ENCODE peak calls at places on chromosomes 1 and 21, in six cellular contexts. One of them, this sample, is unnamed.
A peak's percentile ranks its signal among the peaks of the same experiment; 100 is the strongest.

GRCh38 chr1:232682248-232682647 is 52.3 kb upstream of the SIPA1L2 start:
- DNase-seq in lower lobe of right lung: no peak
- DNase-seq in uterus: no peak
- DNase-seq in iPS DF 6.9: no peak
- DNase-seq in pancreas: no peak
- DNase-seq in endothelial cell of umbilical vein: no peak
- DNase-seq in this sample: no peak

GRCh38 chr1:23984417-23985186 is 4.5 kb upstream of the SRSF10 start:
- DNase-seq in lower lobe of right lung: no peak
- DNase-seq in uterus: no peak
- DNase-seq in iPS DF 6.9: no peak
- DNase-seq in pancreas: no peak
- DNase-seq in endothelial cell of umbilical vein: peak; percentile 87
- DNase-seq in this sample: no peak

GRCh38 chr1:15475737-15476314 is at the start of gene CELA2B:
- DNase-seq in lower lobe of right lung: no peak
- DNase-seq in uterus: no peak
- DNase-seq in iPS DF 6.9: no peak
- DNase-seq in pancreas: no peak
- DNase-seq in endothelial cell of umbilical vein: no peak
- DNase-seq in this sample: peak; percentile 17

GRCh38 chr21:42513151-42513984 is at the start of gene SLC37A1:
- DNase-seq in lower lobe of right lung: peak; percentile 62
- DNase-seq in uterus: no peak
- DNase-seq in iPS DF 6.9: no peak
- DNase-seq in pancreas: peak; percentile 79
- DNase-seq in endothelial cell of umbilical vein: no peak
- DNase-seq in this sample: no peak

GRCh38 chr1:31575373-31576140 is 758 bp upstream of the TINAGL1 start:
- DNase-seq in lower lobe of right lung: peak; percentile 75
- DNase-seq in uterus: no peak
- DNase-seq in iPS DF 6.9: no peak
- DNase-seq in pancreas: no peak
- DNase-seq in endothelial cell of umbilical vein: no peak
- DNase-seq in this sample: no peak

GRCh38 chr1:63847308-63847910 is 73.6 kb downstream of the ROR1 start:
- DNase-seq in lower lobe of right lung: no peak
- DNase-seq in uterus: no peak
- DNase-seq in iPS DF 6.9: no peak
- DNase-seq in pancreas: no peak
- DNase-seq in endothelial cell of umbilical vein: no peak
- DNase-seq in this sample: no peak

GRCh38 chr1:25037174-25038074 is 107.3 kb upstream of the RUNX3 start:
- DNase-seq in lower lobe of right lung: no peak
- DNase-seq in uterus: no peak
- DNase-seq in iPS DF 6.9: peak; percentile 33
- DNase-seq in pancreas: no peak
- DNase-seq in endothelial cell of umbilical vein: peak; percentile 19
- DNase-seq in this sample: no peak

GRCh38 chr1:26336477-26337205 is 17.3 kb downstream of the CRYBG2 start:
- DNase-seq in lower lobe of right lung: peak; percentile 93
- DNase-seq in uterus: peak; percentile 42
- DNase-seq in iPS DF 6.9: no peak
- DNase-seq in pancreas: peak; percentile 97
- DNase-seq in endothelial cell of umbilical vein: no peak
- DNase-seq in this sample: peak; percentile 88

GRCh38 chr1:2204384-2205190 is 10.0 kb upstream of the FAAP20 start:
- DNase-seq in lower lobe of right lung: peak; percentile 88
- DNase-seq in uterus: peak; percentile 86
- DNase-seq in iPS DF 6.9: no peak
- DNase-seq in pancreas: peak; percentile 91
- DNase-seq in endothelial cell of umbilical vein: peak; percentile 70
- DNase-seq in this sample: peak; percentile 96

GRCh38 chr1:180234369-180235076 is 4.5 kb downstream of the LHX4 start:
- DNase-seq in lower lobe of right lung: peak; percentile 45
- DNase-seq in uterus: no peak
- DNase-seq in iPS DF 6.9: no peak
- DNase-seq in pancreas: peak; percentile 69
- DNase-seq in endothelial cell of umbilical vein: no peak
- DNase-seq in this sample: peak; percentile 73

GRCh38 chr1:48870596-48870995 is 93.9 kb upstream of the BEND5 start:
- DNase-seq in lower lobe of right lung: no peak
- DNase-seq in uterus: no peak
- DNase-seq in iPS DF 6.9: no peak
- DNase-seq in pancreas: no peak
- DNase-seq in endothelial cell of umbilical vein: no peak
- DNase-seq in this sample: no peak

GRCh38 chr1:34412597-34413392 is 236.1 kb downstream of the C1orf94 start:
- DNase-seq in lower lobe of right lung: no peak
- DNase-seq in uterus: no peak
- DNase-seq in iPS DF 6.9: no peak
- DNase-seq in pancreas: no peak
- DNase-seq in endothelial cell of umbilical vein: no peak
- DNase-seq in this sample: no peak

GRCh38 chr1:231162970-231163830 is 1.3 kb downstream of the TRIM67 start:
- DNase-seq in lower lobe of right lung: no peak
- DNase-seq in uterus: no peak
- DNase-seq in iPS DF 6.9: no peak
- DNase-seq in pancreas: peak; percentile 63
- DNase-seq in endothelial cell of umbilical vein: no peak
- DNase-seq in this sample: no peak

GRCh38 chr21:31706562-31706961 is 25.4 kb downstream of the SCAF4 start:
- DNase-seq in lower lobe of right lung: no peak
- DNase-seq in uterus: no peak
- DNase-seq in iPS DF 6.9: no peak
- DNase-seq in pancreas: no peak
- DNase-seq in endothelial cell of umbilical vein: no peak
- DNase-seq in this sample: no peak

GRCh38 chr1:241240084-241240483 is 116.9 kb downstream of the RGS7 start:
- DNase-seq in lower lobe of right lung: no peak
- DNase-seq in uterus: no peak
- DNase-seq in iPS DF 6.9: no peak
- DNase-seq in pancreas: no peak
- DNase-seq in endothelial cell of umbilical vein: no peak
- DNase-seq in this sample: no peak

GRCh38 chr21:19767546-19767945 is 1230.7 kb upstream of the NCAM2 start:
- DNase-seq in lower lobe of right lung: no peak
- DNase-seq in uterus: no peak
- DNase-seq in iPS DF 6.9: no peak
- DNase-seq in pancreas: no peak
- DNase-seq in endothelial cell of umbilical vein: peak; percentile 44
- DNase-seq in this sample: no peak

DNA sequence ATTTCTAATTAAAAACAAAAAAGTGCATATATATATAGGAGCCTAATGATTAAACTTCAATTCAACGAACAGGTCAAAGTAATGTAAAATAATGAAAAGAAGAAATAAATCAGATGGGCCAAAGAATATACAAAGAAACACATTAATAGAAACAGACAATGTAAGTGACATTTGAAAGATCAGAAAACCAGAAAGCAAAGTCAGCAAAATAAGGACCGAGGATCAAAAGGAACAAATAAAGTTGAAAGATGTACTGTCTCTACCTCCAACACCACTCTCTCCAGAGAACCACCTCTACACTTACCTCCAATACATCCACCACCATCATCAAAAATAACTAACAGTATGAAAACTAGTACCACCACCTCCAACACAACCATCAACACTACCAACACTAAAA is 1226.3 kb upstream of the NCAM2 start:
- DNase-seq in lower lobe of right lung: no peak
- DNase-seq in uterus: no peak
- DNase-seq in iPS DF 6.9: no peak
- DNase-seq in pancreas: no peak
- DNase-seq in endothelial cell of umbilical vein: no peak
- DNase-seq in this sample: no peak
- H3K4me1 ChIP-seq in lower lobe of right lung: no peaks in the 10 kb centered on the region
- H3K4me1 ChIP-seq in uterus: no peaks in the 10 kb centered on the region
- H3K4me1 ChIP-seq in iPS DF 6.9: no peaks in the 10 kb centered on the region
- H3K4me1 ChIP-seq in pancreas: no peaks in the 10 kb centered on the region
- H3K4me1 ChIP-seq in endothelial cell of umbilical vein: no peaks in the 10 kb centered on the region
- H3K4me1 ChIP-seq in this sample: no peaks in the 10 kb centered on the region

DNA sequence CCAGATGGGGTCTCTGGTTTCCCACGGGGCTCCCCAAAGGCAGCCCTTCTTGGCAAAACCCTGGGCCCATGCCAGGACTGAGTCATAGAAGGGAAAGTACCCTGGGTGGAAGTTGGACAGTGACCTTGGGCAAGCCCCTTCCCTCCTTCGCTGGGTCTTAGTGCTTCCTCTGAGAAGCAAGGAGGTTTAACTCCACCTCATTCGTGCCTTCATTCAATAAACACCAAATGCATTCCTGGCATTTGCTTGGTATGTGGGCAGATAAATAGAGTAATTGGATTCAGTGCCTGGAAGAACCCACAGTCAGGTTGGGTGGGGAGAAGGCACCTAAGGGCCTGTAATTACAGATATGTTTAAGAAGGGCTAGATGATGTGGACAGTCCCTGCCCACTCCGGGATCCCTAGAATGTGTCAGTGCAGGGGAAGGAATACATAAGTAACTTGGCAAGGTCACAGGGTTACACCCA is 36.3 kb upstream of the CITED4 start:
- DNase-seq in lower lobe of right lung: no peak
- DNase-seq in uterus: no peak
- DNase-seq in iPS DF 6.9: no peak
- DNase-seq in pancreas: no peak
- DNase-seq in endothelial cell of umbilical vein: peak; percentile 74
- DNase-seq in this sample: no peak
- H3K4me1 ChIP-seq in lower lobe of right lung: peaks cover 17% of the 10 kb centered on the region
- H3K4me1 ChIP-seq in uterus: no peaks in the 10 kb centered on the region
- H3K4me1 ChIP-seq in iPS DF 6.9: peaks cover 5% of the 10 kb centered on the region
- H3K4me1 ChIP-seq in pancreas: peaks cover 10% of the 10 kb centered on the region
- H3K4me1 ChIP-seq in endothelial cell of umbilical vein: peaks cover 14% of the 10 kb centered on the region
- H3K4me1 ChIP-seq in this sample: peaks cover 3% of the 10 kb centered on the region

GRCh38 chr1:54519709-54520108 is 28.3 kb upstream of the ACOT11 start:
- DNase-seq in lower lobe of right lung: no peak
- DNase-seq in uterus: no peak
- DNase-seq in iPS DF 6.9: no peak
- DNase-seq in pancreas: no peak
- DNase-seq in endothelial cell of umbilical vein: no peak
- DNase-seq in this sample: no peak
- H3K4me1 ChIP-seq in lower lobe of right lung: no peaks in the 10 kb centered on the region
- H3K4me1 ChIP-seq in uterus: no peaks in the 10 kb centered on the region
- H3K4me1 ChIP-seq in iPS DF 6.9: no peaks in the 10 kb centered on the region
- H3K4me1 ChIP-seq in pancreas: no peaks in the 10 kb centered on the region
- H3K4me1 ChIP-seq in endothelial cell of umbilical vein: no peaks in the 10 kb centered on the region
- H3K4me1 ChIP-seq in this sample: no peaks in the 10 kb centered on the region

GRCh38 chr1:243731301-243731891 is 118.6 kb downstream of the AKT3 start:
- DNase-seq in lower lobe of right lung: no peak
- DNase-seq in uterus: no peak
- DNase-seq in iPS DF 6.9: no peak
- DNase-seq in pancreas: no peak
- DNase-seq in endothelial cell of umbilical vein: peak; percentile 32
- DNase-seq in this sample: peak; percentile 73

GRCh38 chr1:243728192-243728570 is 121.9 kb downstream of the AKT3 start:
- DNase-seq in lower lobe of right lung: no peak
- DNase-seq in uterus: no peak
- DNase-seq in iPS DF 6.9: no peak
- DNase-seq in pancreas: no peak
- DNase-seq in endothelial cell of umbilical vein: no peak
- DNase-seq in this sample: no peak

GRCh38 chr1:243731974-243732373 is 118.1 kb downstream of the AKT3 start:
- DNase-seq in lower lobe of right lung: no peak
- DNase-seq in uterus: no peak
- DNase-seq in iPS DF 6.9: no peak
- DNase-seq in pancreas: no peak
- DNase-seq in endothelial cell of umbilical vein: no peak
- DNase-seq in this sample: no peak

GRCh38 chr1:243730499-243731150 is 119.4 kb downstream of the AKT3 start:
- DNase-seq in lower lobe of right lung: peak; percentile 55
- DNase-seq in uterus: no peak
- DNase-seq in iPS DF 6.9: no peak
- DNase-seq in pancreas: no peak
- DNase-seq in endothelial cell of umbilical vein: no peak
- DNase-seq in this sample: peak; percentile 72

DNA sequence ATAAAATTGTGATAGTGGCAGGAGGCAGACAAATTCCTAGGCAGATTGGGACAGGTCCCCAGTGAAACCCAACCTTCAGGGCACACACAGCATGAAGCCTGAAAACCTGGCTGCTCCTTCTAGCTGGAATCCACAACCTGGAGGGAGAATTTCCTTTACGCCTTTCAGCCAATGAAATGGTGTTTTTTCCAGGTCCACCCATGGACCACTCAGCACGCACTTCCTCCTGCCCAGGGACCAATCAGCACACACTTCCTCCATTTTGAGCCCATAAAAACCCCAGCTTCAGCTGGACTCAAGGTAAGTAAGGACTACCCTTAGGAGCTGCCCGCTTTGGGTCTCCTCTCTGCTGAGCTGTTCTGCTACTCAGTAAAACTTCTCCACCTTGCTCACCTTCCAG is 120.1 kb downstream of the AKT3 start:
- DNase-seq in lower lobe of right lung: no peak
- DNase-seq in uterus: no peak
- DNase-seq in iPS DF 6.9: peak; percentile 68
- DNase-seq in pancreas: no peak
- DNase-seq in endothelial cell of umbilical vein: no peak
- DNase-seq in this sample: no peak
- H3K4me1 ChIP-seq in lower lobe of right lung: peaks cover 33% of the 10 kb centered on the region
- H3K4me1 ChIP-seq in uterus: no peaks in the 10 kb centered on the region
- H3K4me1 ChIP-seq in iPS DF 6.9: no peaks in the 10 kb centered on the region
- H3K4me1 ChIP-seq in pancreas: peaks cover 3% of the 10 kb centered on the region
- H3K4me1 ChIP-seq in endothelial cell of umbilical vein: no peaks in the 10 kb centered on the region
- H3K4me1 ChIP-seq in this sample: no peaks in the 10 kb centered on the region

DNA sequence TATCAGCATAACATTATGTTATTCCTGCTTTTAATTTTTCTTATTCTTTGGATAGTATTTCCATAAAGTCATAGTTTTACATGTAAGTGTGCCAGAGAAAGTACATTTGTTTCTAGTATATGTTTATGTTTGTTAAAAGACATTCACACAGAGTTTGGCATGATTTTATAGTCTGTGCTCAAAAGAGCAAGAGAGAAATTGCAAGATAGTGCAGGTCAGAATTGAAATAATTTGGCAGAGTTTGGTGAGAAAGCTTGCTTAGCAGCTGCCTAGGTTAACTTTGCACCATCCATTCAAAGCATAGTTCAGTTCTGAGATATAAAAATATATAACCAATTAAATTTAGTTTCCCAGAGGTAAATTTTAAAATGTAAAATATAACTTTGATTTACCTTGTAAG is 17.0 kb downstream of the NEK7 start:
- DNase-seq in lower lobe of right lung: no peak
- DNase-seq in uterus: no peak
- DNase-seq in iPS DF 6.9: no peak
- DNase-seq in pancreas: no peak
- DNase-seq in endothelial cell of umbilical vein: no peak
- DNase-seq in this sample: no peak
- H3K4me1 ChIP-seq in lower lobe of right lung: peaks cover 89% of the 10 kb centered on the region
- H3K4me1 ChIP-seq in uterus: peaks cover 3% of the 10 kb centered on the region
- H3K4me1 ChIP-seq in iPS DF 6.9: no peaks in the 10 kb centered on the region
- H3K4me1 ChIP-seq in pancreas: peaks cover 38% of the 10 kb centered on the region
- H3K4me1 ChIP-seq in endothelial cell of umbilical vein: peaks cover 18% of the 10 kb centered on the region
- H3K4me1 ChIP-seq in this sample: peaks cover 24% of the 10 kb centered on the region

DNA sequence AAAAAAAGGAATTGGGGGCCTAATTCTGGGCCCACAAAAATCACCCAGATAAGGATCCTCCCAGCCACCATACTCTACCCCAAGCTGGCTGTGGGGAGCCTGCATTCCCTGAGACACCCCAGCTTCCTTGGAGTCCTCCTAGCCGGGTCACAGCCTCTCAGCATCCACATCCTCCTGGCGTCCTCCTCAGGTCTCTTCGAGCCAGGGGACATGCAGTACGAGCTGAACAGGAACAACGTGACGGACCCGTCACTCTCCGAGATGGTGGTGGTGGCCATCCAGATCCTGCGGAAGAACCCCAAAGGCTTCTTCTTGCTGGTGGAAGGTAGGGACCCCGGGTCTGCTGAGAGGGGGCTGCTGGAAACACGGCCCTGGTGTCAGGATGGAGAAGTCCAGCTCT is 64.3 kb downstream of the ALPL start:
- DNase-seq in lower lobe of right lung: no peak
- DNase-seq in uterus: no peak
- DNase-seq in iPS DF 6.9: no peak
- DNase-seq in pancreas: no peak
- DNase-seq in endothelial cell of umbilical vein: no peak
- DNase-seq in this sample: no peak
- H3K4me1 ChIP-seq in lower lobe of right lung: peaks cover 20% of the 10 kb centered on the region
- H3K4me1 ChIP-seq in uterus: no peaks in the 10 kb centered on the region
- H3K4me1 ChIP-seq in iPS DF 6.9: peaks cover 6% of the 10 kb centered on the region
- H3K4me1 ChIP-seq in pancreas: no peaks in the 10 kb centered on the region
- H3K4me1 ChIP-seq in endothelial cell of umbilical vein: peaks cover 17% of the 10 kb centered on the region
- H3K4me1 ChIP-seq in this sample: no peaks in the 10 kb centered on the region

This sample was measured in aorta.